ENCODE peak calls at places on chromosomes 7 and 10, in six cellular contexts. One of them, this sample, is unnamed.

GRCh38 chr7:82723411-82723810 is 279.8 kb upstream of the CACNA2D1 start:
- DNase-seq in effector CD4-positive, alpha-beta T cell: no peak
- DNase-seq in IMR-90: no peak
- DNase-seq in iPS-NIHi11: no peak
- DNase-seq in stimulated activated CD8-positive, alpha-beta memory T cell treated with anti-CD3 and anti-CD28 coated beads, Interleukin-4, amount 100 ng/mL, for 1 hour: no peak
- DNase-seq in central memory CD4-positive, alpha-beta T cell: no peak
- DNase-seq in this sample: no peak

GRCh38 chr10:80459047-80459865 is 5.1 kb downstream of the TSPAN14 start:
- DNase-seq in central memory CD4-positive, alpha-beta T cell: peak
- DNase-seq in stimulated activated CD8-positive, alpha-beta memory T cell treated with anti-CD3 and anti-CD28 coated beads, Interleukin-4, amount 100 ng/mL, for 1 hour: peak
- DNase-seq in effector CD4-positive, alpha-beta T cell: peak
- DNase-seq in IMR-90: no peak
- DNase-seq in iPS-NIHi11: peak
- DNase-seq in this sample: no peak

GRCh38 chr10:97553575-97554100 is 18.9 kb upstream of the ANKRD2 start:
- DNase-seq in IMR-90: peak
- DNase-seq in effector CD4-positive, alpha-beta T cell: peak
- DNase-seq in central memory CD4-positive, alpha-beta T cell: peak
- DNase-seq in iPS-NIHi11: peak
- DNase-seq in stimulated activated CD8-positive, alpha-beta memory T cell treated with anti-CD3 and anti-CD28 coated beads, Interleukin-4, amount 100 ng/mL, for 1 hour: peak
- DNase-seq in this sample: peak

GRCh38 chr10:59688921-59689351 is 20.7 kb downstream of the SLC16A9 start:
- DNase-seq in effector CD4-positive, alpha-beta T cell: no peak
- DNase-seq in stimulated activated CD8-positive, alpha-beta memory T cell treated with anti-CD3 and anti-CD28 coated beads, Interleukin-4, amount 100 ng/mL, for 1 hour: no peak
- DNase-seq in central memory CD4-positive, alpha-beta T cell: no peak
- DNase-seq in IMR-90: no peak
- DNase-seq in iPS-NIHi11: no peak
- DNase-seq in this sample: no peak

GRCh38 chr7:88377421-88377820 is 70.7 kb upstream of the STEAP4 start:
- DNase-seq in stimulated activated CD8-positive, alpha-beta memory T cell treated with anti-CD3 and anti-CD28 coated beads, Interleukin-4, amount 100 ng/mL, for 1 hour: no peak
- DNase-seq in IMR-90: no peak
- DNase-seq in iPS-NIHi11: peak
- DNase-seq in effector CD4-positive, alpha-beta T cell: no peak
- DNase-seq in central memory CD4-positive, alpha-beta T cell: no peak
- DNase-seq in this sample: no peak

GRCh38 chr7:70707823-70708243 is 424.1 kb upstream of the GALNT17 start:
- DNase-seq in effector CD4-positive, alpha-beta T cell: no peak
- DNase-seq in IMR-90: no peak
- DNase-seq in central memory CD4-positive, alpha-beta T cell: no peak
- DNase-seq in stimulated activated CD8-positive, alpha-beta memory T cell treated with anti-CD3 and anti-CD28 coated beads, Interleukin-4, amount 100 ng/mL, for 1 hour: no peak
- DNase-seq in iPS-NIHi11: no peak
- DNase-seq in this sample: no peak

GRCh38 chr7:142275028-142275427 is 17.2 kb upstream of the PRSS58 start:
- DNase-seq in iPS-NIHi11: no peak
- DNase-seq in effector CD4-positive, alpha-beta T cell: no peak
- DNase-seq in IMR-90: no peak
- DNase-seq in central memory CD4-positive, alpha-beta T cell: no peak
- DNase-seq in stimulated activated CD8-positive, alpha-beta memory T cell treated with anti-CD3 and anti-CD28 coated beads, Interleukin-4, amount 100 ng/mL, for 1 hour: no peak
- DNase-seq in this sample: no peak

GRCh38 chr7:116601426-116601825 is 70.6 kb upstream of the MET start:
- DNase-seq in effector CD4-positive, alpha-beta T cell: no peak
- DNase-seq in iPS-NIHi11: no peak
- DNase-seq in IMR-90: no peak
- DNase-seq in central memory CD4-positive, alpha-beta T cell: no peak
- DNase-seq in stimulated activated CD8-positive, alpha-beta memory T cell treated with anti-CD3 and anti-CD28 coated beads, Interleukin-4, amount 100 ng/mL, for 1 hour: no peak
- DNase-seq in this sample: no peak

GRCh38 chr10:79494871-79495270 is 17.5 kb upstream of the EIF5AL1 start:
- DNase-seq in IMR-90: no peak
- DNase-seq in effector CD4-positive, alpha-beta T cell: no peak
- DNase-seq in central memory CD4-positive, alpha-beta T cell: no peak
- DNase-seq in iPS-NIHi11: no peak
- DNase-seq in stimulated activated CD8-positive, alpha-beta memory T cell treated with anti-CD3 and anti-CD28 coated beads, Interleukin-4, amount 100 ng/mL, for 1 hour: no peak
- DNase-seq in this sample: no peak

GRCh38 chr7:2631924-2632716 is at the start of gene TTYH3:
- DNase-seq in IMR-90: no peak
- DNase-seq in stimulated activated CD8-positive, alpha-beta memory T cell treated with anti-CD3 and anti-CD28 coated beads, Interleukin-4, amount 100 ng/mL, for 1 hour: no peak
- DNase-seq in central memory CD4-positive, alpha-beta T cell: no peak
- DNase-seq in iPS-NIHi11: no peak
- DNase-seq in effector CD4-positive, alpha-beta T cell: no peak
- DNase-seq in this sample: no peak

GRCh38 chr7:23864984-23865383 is 155.0 kb downstream of the STK31 start:
- DNase-seq in effector CD4-positive, alpha-beta T cell: no peak
- DNase-seq in central memory CD4-positive, alpha-beta T cell: no peak
- DNase-seq in iPS-NIHi11: no peak
- DNase-seq in stimulated activated CD8-positive, alpha-beta memory T cell treated with anti-CD3 and anti-CD28 coated beads, Interleukin-4, amount 100 ng/mL, for 1 hour: no peak
- DNase-seq in IMR-90: peak
- DNase-seq in this sample: no peak

This sample was measured in NCI-H524.